ENCODE peak calls at places on chromosomes 13 and 19, in six cellular contexts. One of them, this sample, is unnamed.
A peak's percentile ranks its signal among the peaks of the same experiment; 100 is the strongest.

GRCh38 chr19:49524812-49525455 is 2.9 kb upstream of the RCN3 start:
- DNase-seq in left kidney: no peak
- DNase-seq in T-helper 17 cell: no peak
- DNase-seq in SHP77: no peak
- DNase-seq in AG08395: no peak
- DNase-seq in CD8-positive, alpha-beta T cell: no peak
- DNase-seq in this sample: peak; percentile 63

GRCh38 chr13:75226092-75226491 is 255.9 kb downstream of the TBC1D4 start:
- DNase-seq in left kidney: no peak
- DNase-seq in T-helper 17 cell: no peak
- DNase-seq in SHP77: no peak
- DNase-seq in AG08395: no peak
- DNase-seq in CD8-positive, alpha-beta T cell: no peak
- DNase-seq in this sample: peak; percentile 64

GRCh38 chr13:74661851-74662250 is 527.6 kb upstream of the KLF12 start:
- DNase-seq in left kidney: no peak
- DNase-seq in T-helper 17 cell: no peak
- DNase-seq in SHP77: no peak
- DNase-seq in AG08395: peak; percentile 45
- DNase-seq in CD8-positive, alpha-beta T cell: no peak
- DNase-seq in this sample: no peak

GRCh38 chr19:16281743-16282142 is 42.9 kb upstream of the KLF2 start:
- DNase-seq in left kidney: no peak
- DNase-seq in T-helper 17 cell: no peak
- DNase-seq in SHP77: no peak
- DNase-seq in AG08395: no peak
- DNase-seq in CD8-positive, alpha-beta T cell: no peak
- DNase-seq in this sample: no peak

GRCh38 chr13:66459143-66459542 is 771.0 kb downstream of the PCDH9 start:
- DNase-seq in left kidney: no peak
- DNase-seq in T-helper 17 cell: no peak
- DNase-seq in SHP77: no peak
- DNase-seq in AG08395: no peak
- DNase-seq in CD8-positive, alpha-beta T cell: no peak
- DNase-seq in this sample: no peak

GRCh38 chr13:26584713-26585112 is 27.2 kb downstream of the WASF3 start:
- DNase-seq in left kidney: peak; percentile 41
- DNase-seq in T-helper 17 cell: no peak
- DNase-seq in SHP77: no peak
- DNase-seq in AG08395: peak; percentile 82
- DNase-seq in CD8-positive, alpha-beta T cell: no peak
- DNase-seq in this sample: peak; percentile 26

GRCh38 chr13:112452380-112453206 is 76.4 kb downstream of the SPACA7 start:
- DNase-seq in left kidney: no peak
- DNase-seq in T-helper 17 cell: no peak
- DNase-seq in SHP77: no peak
- DNase-seq in AG08395: no peak
- DNase-seq in CD8-positive, alpha-beta T cell: no peak
- DNase-seq in this sample: no peak

GRCh38 chr19:13764821-13765394 is 586 bp downstream of the MRI1 start:
- DNase-seq in left kidney: peak; percentile 63
- DNase-seq in T-helper 17 cell: peak; percentile 23
- DNase-seq in SHP77: no peak
- DNase-seq in AG08395: peak; percentile 10
- DNase-seq in CD8-positive, alpha-beta T cell: peak; percentile 52
- DNase-seq in this sample: peak; percentile 53

GRCh38 chr19:2014731-2015610 is 543 bp downstream of the BTBD2 start:
- DNase-seq in left kidney: peak; percentile 66
- DNase-seq in T-helper 17 cell: peak; percentile 19
- DNase-seq in SHP77: peak; percentile 9
- DNase-seq in AG08395: no peak
- DNase-seq in CD8-positive, alpha-beta T cell: peak; percentile 44
- DNase-seq in this sample: peak; percentile 78

GRCh38 chr13:36758345-36758744 is 60.7 kb upstream of the RFXAP start:
- DNase-seq in left kidney: peak; percentile 32
- DNase-seq in T-helper 17 cell: no peak
- DNase-seq in SHP77: peak; percentile 64
- DNase-seq in AG08395: no peak
- DNase-seq in CD8-positive, alpha-beta T cell: no peak
- DNase-seq in this sample: peak; percentile 25

GRCh38 chr19:6362351-6362801 is 1.0 kb downstream of the CLPP start:
- DNase-seq in left kidney: no peak
- DNase-seq in T-helper 17 cell: no peak
- DNase-seq in SHP77: no peak
- DNase-seq in AG08395: no peak
- DNase-seq in CD8-positive, alpha-beta T cell: peak; percentile 45
- DNase-seq in this sample: no peak

GRCh38 chr19:13208131-13208963 is 58.1 kb downstream of the IER2 start:
- DNase-seq in left kidney: peak; percentile 94
- DNase-seq in T-helper 17 cell: no peak
- DNase-seq in SHP77: no peak
- DNase-seq in AG08395: peak; percentile 86
- DNase-seq in CD8-positive, alpha-beta T cell: peak; percentile 47
- DNase-seq in this sample: no peak

GRCh38 chr13:94537740-94538630 is 58.0 kb downstream of the TGDS start:
- DNase-seq in left kidney: no peak
- DNase-seq in T-helper 17 cell: no peak
- DNase-seq in SHP77: no peak
- DNase-seq in AG08395: no peak
- DNase-seq in CD8-positive, alpha-beta T cell: no peak
- DNase-seq in this sample: no peak

GRCh38 chr19:16445238-16446107 is 26.3 kb downstream of the EPS15L1 start:
- DNase-seq in left kidney: peak; percentile 9
- DNase-seq in T-helper 17 cell: no peak
- DNase-seq in SHP77: no peak
- DNase-seq in AG08395: no peak
- DNase-seq in CD8-positive, alpha-beta T cell: no peak
- DNase-seq in this sample: peak; percentile 92